ENCODE peak calls at places on chromosomes 13 and 19, in ten cellular contexts. J is psoas muscle; H is A549; B is heart left ventricle; D is esophagus squamous epithelium; L is CD4-positive, alpha-beta memory T cell; U is ovary; G is spleen; W is left lung; E is tibial nerve. R is an unnamed sample. For H3K4me1 and H3K9me3, the result is how much of the 10 kb centered on the place peaks cover.

GRCh38 chr13:53151692-53152421 is 123.2 kb downstream of the OLFM4 start:
- DNase-seq in J (no peak), H (peak), B (no peak), D (no peak), L (peak), U (no peak), G (no peak), W (no peak), E (no peak), R (peak)

GRCh38 chr13:111474136-111475002 is 153.9 kb downstream of the TEX29 start:
- DNase-seq in J (no peak), H (peak), B (no peak), D (no peak), L (no peak), U (no peak), G (no peak), W (no peak), E (no peak), R (no peak)

GRCh38 chr19:5078179-5078578 is 109.3 kb downstream of the KDM4B start:
- DNase-seq in J (no peak), H (no peak), B (no peak), D (no peak), L (peak), U (no peak), G (no peak), W (no peak), E (no peak), R (no peak)

GRCh38 chr13:90222758-90223157 is 1124.7 kb upstream of the MIR17HG start:
- DNase-seq in J (no peak), H (no peak), B (no peak), D (no peak), L (no peak), U (no peak), G (no peak), W (no peak), E (no peak), R (no peak)

GRCh38 chr19:56839665-56840451 is 668 bp downstream of the PEG3 start:
- DNase-seq in J (peak), H (no peak), B (peak), D (peak), L (no peak), U (peak), G (peak), W (peak), E (peak), R (peak)

GRCh38 chr13:77386046-77386445 is 59.2 kb upstream of the MYCBP2 start:
- DNase-seq in J (no peak), H (no peak), B (no peak), D (no peak), L (no peak), U (no peak), G (no peak), W (no peak), E (no peak), R (no peak)

GRCh38 chr13:105346141-105346766 is 1189.2 kb downstream of the EFNB2 start:
- DNase-seq in J (no peak), H (peak), B (no peak), D (no peak), L (no peak), U (no peak), G (no peak), W (no peak), E (no peak), R (no peak)

GRCh38 chr13:80476953-80477352 is 136.0 kb upstream of the SPRY2 start:
- DNase-seq in J (no peak), H (no peak), B (no peak), D (no peak), L (no peak), U (no peak), G (no peak), W (no peak), E (no peak), R (no peak)

GRCh38 chr13:110797230-110797877 is 83.9 kb downstream of the ING1 start:
- DNase-seq in J (no peak), H (no peak), B (no peak), D (no peak), L (no peak), U (no peak), G (no peak), W (no peak), E (no peak), R (no peak)

GRCh38 chr19:17718988-17719711 is at the start of gene MAP1S:
- DNase-seq in J (peak), H (peak), B (peak), D (no peak), L (peak), U (peak), G (peak), W (peak), E (no peak), R (peak)

GRCh38 chr13:72244788-72245187 is 377.8 kb upstream of the DACH1 start:
- DNase-seq in J (no peak), H (no peak), B (no peak), D (no peak), L (no peak), U (no peak), G (no peak), W (no peak), E (no peak), R (no peak)

GRCh38 chr13:67662997-67663396 is 432.9 kb upstream of the PCDH9 start:
- DNase-seq in J (no peak), H (no peak), B (no peak), D (no peak), L (no peak), U (no peak), G (no peak), W (no peak), E (no peak), R (no peak)

GRCh38 chr19:46616631-46617322 is 8.1 kb downstream of the PTGIR start:
- DNase-seq in J (peak), H (peak), B (peak), D (no peak), L (peak), U (peak), G (peak), W (peak), E (no peak), R (peak)

GRCh38 chr13:21420706-21421105 is 38.4 kb downstream of the ZDHHC20 start:
- DNase-seq in J (no peak), H (no peak), B (no peak), D (no peak), L (no peak), U (no peak), G (no peak), W (no peak), E (no peak), R (no peak)

GRCh38 chr13:33262069-33262487 is 23.5 kb downstream of the STARD13 start:
- DNase-seq in J (no peak), H (peak), B (no peak), D (no peak), L (no peak), U (no peak), G (no peak), W (no peak), E (no peak), R (no peak)

GRCh38 chr19:36916991-36917390 is 859 bp downstream of the ZNF568 start:
- DNase-seq in J (no peak), H (no peak), B (peak), D (no peak), L (no peak), U (no peak), G (no peak), W (no peak), E (no peak), R (peak)

GRCh38 chr13:25378528-25378927 is 6.8 kb downstream of the ATP8A2 start:
- DNase-seq in J (no peak), H (no peak), B (peak), D (no peak), L (no peak), U (no peak), G (no peak), W (no peak), E (no peak), R (no peak)

GRCh38 chr19:801030-801860 is 4.0 kb downstream of the PTBP1 start:
- DNase-seq in J (peak), H (no peak), B (peak), D (no peak), L (no peak), U (no peak), G (no peak), W (peak), E (no peak), R (peak)

GRCh38 chr13:59354665-59355064 is 809.1 kb downstream of the DIAPH3 start:
- DNase-seq in J (no peak), H (no peak), B (no peak), D (no peak), L (no peak), U (no peak), G (no peak), W (no peak), E (no peak), R (no peak)
- H3K4me1 ChIP-seq in J (under half), H (under half), B (under half), D (under half), L (under half), U (under half), G (under half), W (under half), E (under half), R (under half)

GRCh38 chr19:27887946-27888345 is 1325.0 kb downstream of the UQCRFS1 start:
- DNase-seq in J (no peak), H (no peak), B (no peak), D (no peak), L (no peak), U (no peak), G (no peak), W (no peak), E (no peak), R (no peak)

GRCh38 chr19:27891411-27891810 is 1321.5 kb downstream of the UQCRFS1 start:
- DNase-seq in J (no peak), H (no peak), B (no peak), D (no peak), L (no peak), U (no peak), G (no peak), W (no peak), E (no peak), R (no peak)

GRCh38 chr19:27890206-27890605 is 1322.7 kb downstream of the UQCRFS1 start:
- DNase-seq in J (no peak), H (no peak), B (no peak), D (no peak), L (no peak), U (no peak), G (no peak), W (no peak), E (no peak), R (no peak)

GRCh38 chr19:27890696-27891095 is 1322.3 kb downstream of the UQCRFS1 start:
- DNase-seq in J (no peak), H (no peak), B (no peak), D (no peak), L (no peak), U (no peak), G (no peak), W (no peak), E (no peak), R (no peak)

DNA sequence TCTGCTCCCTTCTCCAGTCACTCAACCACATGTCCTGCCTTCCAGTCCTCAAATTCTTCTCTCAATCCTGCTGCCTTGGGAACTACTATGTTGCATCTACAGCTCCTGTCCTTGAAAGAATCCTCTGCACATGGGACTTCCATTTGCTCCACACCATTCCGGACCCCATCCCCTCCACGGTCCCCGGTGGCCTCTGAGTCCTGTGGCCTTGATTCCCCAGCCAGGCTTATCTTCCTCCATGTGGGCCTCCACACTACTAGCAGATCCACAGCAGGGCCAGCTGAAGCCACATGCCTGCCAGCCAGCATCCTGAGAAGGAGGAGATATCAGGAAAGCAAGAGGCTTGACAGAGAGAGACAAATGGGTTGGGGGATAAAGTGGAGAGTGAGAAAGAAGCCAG is 1323.8 kb downstream of the UQCRFS1 start:
- DNase-seq in J (no peak), H (no peak), B (no peak), D (no peak), L (no peak), U (no peak), G (no peak), W (no peak), E (no peak), R (no peak)
- H3K9me3 ChIP-seq in J (under half), H (under half), B (under half), D (under half), L (under half), U (under half), G (under half), W (under half), E (under half), R (under half)

GRCh38 chr19:7932930-7933300 is 7.0 kb upstream of the CTXN1 start:
- DNase-seq in J (no peak), H (no peak), B (no peak), D (no peak), L (no peak), U (no peak), G (no peak), W (peak), E (no peak), R (no peak)

GRCh38 chr19:7932276-7932929 is 6.5 kb upstream of the CTXN1 start:
- DNase-seq in J (no peak), H (no peak), B (peak), D (no peak), L (no peak), U (peak), G (no peak), W (peak), E (no peak), R (no peak)

GRCh38 chr19:7930765-7931164 is 4.8 kb upstream of the CTXN1 start:
- DNase-seq in J (no peak), H (no peak), B (no peak), D (no peak), L (no peak), U (no peak), G (no peak), W (peak), E (no peak), R (no peak)

GRCh38 chr19:7933411-7933810 is 7.5 kb upstream of the CTXN1 start:
- DNase-seq in J (no peak), H (no peak), B (no peak), D (no peak), L (no peak), U (no peak), G (no peak), W (peak), E (no peak), R (no peak)

DNA sequence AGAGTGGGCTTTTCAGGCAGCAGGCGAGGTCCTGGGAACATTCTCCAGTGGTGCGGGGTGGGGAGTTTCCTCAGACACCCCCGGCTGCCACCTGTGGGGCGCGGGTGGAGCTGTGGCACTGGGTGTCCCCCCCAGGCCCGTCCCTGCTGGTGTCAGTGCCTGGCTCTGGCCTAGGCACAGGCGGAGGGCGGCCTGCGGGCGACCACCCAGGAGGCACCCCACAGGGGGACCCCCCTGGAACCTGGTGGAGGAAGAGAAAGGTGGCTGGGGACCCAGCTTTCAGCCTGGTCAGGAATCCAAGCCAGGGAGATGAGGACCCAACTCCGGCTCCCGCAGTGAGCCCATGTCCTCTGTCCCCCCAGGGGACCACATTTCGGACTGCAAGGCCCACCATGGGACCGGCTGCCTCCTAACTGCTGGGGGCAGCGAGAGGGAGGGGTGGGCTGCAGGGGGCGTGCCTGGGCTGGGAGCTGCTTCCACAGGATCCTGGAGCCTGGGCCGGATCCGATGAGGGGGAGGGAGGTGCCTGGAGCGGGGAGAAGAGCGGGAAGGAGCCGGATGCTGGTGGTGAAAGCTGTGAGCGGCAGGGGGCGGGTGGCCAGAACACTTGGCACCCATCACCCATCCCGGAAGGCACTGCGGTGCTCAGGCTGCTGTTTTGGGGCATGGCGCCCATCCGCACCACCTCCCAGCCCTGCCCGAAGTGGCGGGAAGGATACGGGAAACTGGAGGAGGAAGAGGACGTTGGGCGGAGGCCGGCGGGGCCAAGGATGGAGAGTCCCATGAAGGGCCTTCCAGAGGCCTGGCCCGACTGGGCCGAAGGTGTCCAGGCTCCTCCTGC is 5.5 kb upstream of the CTXN1 start:
- DNase-seq in J (no peak), H (no peak), B (peak), D (no peak), L (no peak), U (peak), G (peak), W (peak), E (no peak), R (no peak)
- H3K4me1 ChIP-seq in J (under half), H (under half), B (under half), D (under half), L (under half), U (under half), G (half or more), W (under half), E (under half), R (under half)

GRCh38 chr13:61192826-61193225 is 222.8 kb downstream of the PCDH20 start:
- DNase-seq in J (no peak), H (no peak), B (no peak), D (no peak), L (no peak), U (no peak), G (no peak), W (no peak), E (no peak), R (no peak)
- H3K9me3 ChIP-seq in J (under half), H (under half), B (under half), D (under half), L (under half), U (under half), G (under half), W (under half), E (under half), R (under half)

R was measured in thyroid gland.